ENCODE peak calls at places on chromosomes 7 and 10, in eight cellular contexts. R is heart left ventricle; C is right lobe of liver; D is sigmoid colon; Z is PC-3; P is progenitor cell of endocrine pancreas; Y is activated naive CD8-positive, alpha-beta T cell treated with anti-CD3 and anti-CD28 coated beads for 36 hours; B is neural progenitor cell. V is an unnamed sample.

GRCh38 chr7:152395115-152395514 is 40.7 kb downstream of the KMT2C start:
- DNase-seq in B (no peak), D (no peak), Z (no peak), P (no peak), C (no peak), Y (no peak), R (no peak), V (no peak)

GRCh38 chr7:100444311-100445278 is 8.3 kb upstream of the PPP1R35 start:
- DNase-seq in Y (no peak), B (no peak), D (no peak), R (no peak), C (peak), P (no peak), Z (no peak), V (no peak)

GRCh38 chr7:74334026-74334425 is 44.8 kb downstream of the CLIP2 start:
- DNase-seq in R (no peak), P (no peak), C (no peak), B (no peak), Z (peak), Y (no peak), D (no peak), V (no peak)

GRCh38 chr10:132452651-132453469 is 55.9 kb downstream of the PWWP2B start:
- DNase-seq in R (peak), B (peak), P (peak), Y (peak), Z (peak), D (peak), C (peak), V (peak)

GRCh38 chr10:81002382-81002781 is 464.7 kb downstream of the SH2D4B start:
- DNase-seq in D (no peak), P (no peak), B (no peak), Y (no peak), C (no peak), R (no peak), Z (no peak), V (no peak)

GRCh38 chr10:22837351-22837750 is 90.5 kb upstream of the ARMC3 start:
- DNase-seq in C (peak), Y (no peak), D (no peak), Z (no peak), R (no peak), P (no peak), B (no peak), V (no peak)

GRCh38 chr7:79590571-79591274 is 137.3 kb upstream of the MAGI2 start:
- DNase-seq in Y (no peak), C (no peak), Z (no peak), R (no peak), D (no peak), B (no peak), P (no peak), V (no peak)

GRCh38 chr7:56287429-56288138 is 171.4 kb upstream of the NUPR2 start:
- DNase-seq in R (peak), Z (no peak), Y (peak), B (no peak), P (no peak), C (peak), D (no peak), V (peak)

GRCh38 chr7:27774717-27775328 is 34.9 kb downstream of the TAX1BP1 start:
- DNase-seq in P (no peak), Z (peak), B (peak), R (no peak), C (no peak), D (no peak), Y (no peak), V (no peak)

GRCh38 chr7:151427705-151428392 is 12.1 kb downstream of the CRYGN start:
- DNase-seq in Z (no peak), Y (no peak), R (no peak), C (no peak), P (no peak), B (no peak), D (peak), V (no peak)

GRCh38 chr10:71964669-71965515 is 697 bp downstream of the CHST3 start:
- DNase-seq in C (peak), Y (peak), P (peak), R (peak), D (peak), Z (peak), B (peak), V (peak)

GRCh38 chr10:29130190-29130673 is 158.6 kb upstream of the LYZL1 start:
- DNase-seq in R (no peak), B (peak), P (peak), Z (peak), Y (no peak), D (no peak), C (no peak), V (no peak)

GRCh38 chr10:60549686-60550085 is 160.0 kb upstream of the ANK3 start:
- DNase-seq in R (no peak), Y (no peak), C (no peak), D (no peak), Z (peak), P (no peak), B (no peak), V (peak)